ENCODE peak calls at places on chromosomes 2 and 18, in ten cellular contexts. G is GM20000, K is heart left ventricle, S is cardiac muscle cell, P is AG10803, A is pancreas, Q is breast epithelium, E is left ventricle myocardium inferior, C is astrocyte of the spinal cord, D is IMR-90. W is an unnamed sample.

GRCh38 chr2:236974206-236974605 is 111.5 kb upstream of the COPS8 start:
- DNase-seq in G (no peak), S (no peak), K (no peak), D (no peak), A (no peak), C (no peak), P (no peak), E (no peak), Q (no peak), W (no peak)

GRCh38 chr18:25953111-25953510 is 137.3 kb downstream of the SS18 start:
- DNase-seq in G (no peak), C (no peak), P (no peak), K (no peak), D (no peak), A (no peak), E (no peak), S (no peak), Q (no peak), W (no peak)

GRCh38 chr2:71566271-71566858 is 113.0 kb downstream of the DYSF start:
- DNase-seq in D (no peak), A (no peak), Q (no peak), E (no peak), G (no peak), C (peak), S (peak), K (no peak), P (peak), W (peak)

GRCh38 chr2:61340242-61340641 is 130.6 kb downstream of the USP34 start:
- DNase-seq in Q (no peak), D (peak), S (peak), C (peak), A (no peak), E (no peak), K (no peak), P (no peak), G (no peak), W (no peak)

GRCh38 chr2:63078852-63079606 is 28.4 kb downstream of the OTX1 start:
- DNase-seq in E (no peak), A (no peak), G (peak), S (no peak), D (no peak), C (no peak), P (no peak), Q (no peak), K (no peak), W (no peak)

GRCh38 chr2:199100326-199101110 is 357.2 kb downstream of the SATB2 start:
- DNase-seq in S (no peak), P (peak), A (no peak), G (no peak), D (peak), K (no peak), Q (no peak), E (no peak), C (peak), W (no peak)

GRCh38 chr2:219171231-219171651 is 1.4 kb upstream of the SLC23A3 start:
- DNase-seq in K (peak), S (peak), P (peak), Q (no peak), C (peak), E (peak), G (peak), A (no peak), D (peak), W (peak)

GRCh38 chr2:26510344-26510973 is 32.5 kb upstream of the OTOF start:
- DNase-seq in P (no peak), A (no peak), K (no peak), Q (no peak), S (no peak), G (no peak), C (no peak), E (no peak), D (no peak), W (no peak)

GRCh38 chr18:68956650-68957049 is 158.8 kb downstream of the CCDC102B start:
- DNase-seq in E (no peak), P (no peak), A (no peak), S (no peak), D (no peak), Q (no peak), C (no peak), G (no peak), K (no peak), W (no peak)

GRCh38 chr2:214005337-214005736 is 405.5 kb upstream of the VWC2L start:
- DNase-seq in G (no peak), S (peak), A (no peak), E (no peak), C (peak), Q (no peak), D (peak), K (no peak), P (no peak), W (no peak)

GRCh38 chr2:62423235-62423634 is 82.8 kb downstream of the TMEM17 start:
- DNase-seq in Q (no peak), K (no peak), C (no peak), S (peak), G (no peak), P (peak), E (no peak), D (peak), A (no peak), W (peak)

GRCh38 chr2:207341816-207342215 is 176.1 kb upstream of the KLF7 start:
- DNase-seq in K (no peak), Q (no peak), P (no peak), G (no peak), A (no peak), S (no peak), C (no peak), D (no peak), E (no peak), W (no peak)

GRCh38 chr2:174663572-174663971 is 66.0 kb upstream of the WIPF1 start:
- DNase-seq in P (peak), D (no peak), K (no peak), A (no peak), G (no peak), C (peak), Q (no peak), S (peak), E (no peak), W (no peak)

GRCh38 chr2:19359456-19359855 is 1.0 kb upstream of the OSR1 start:
- DNase-seq in G (no peak), P (no peak), K (no peak), E (no peak), D (no peak), S (no peak), Q (no peak), C (no peak), A (no peak), W (no peak)

GRCh38 chr18:23982154-23983071 is 32.1 kb upstream of the TTC39C start:
- DNase-seq in G (no peak), E (peak), C (peak), P (peak), K (peak), D (peak), S (peak), A (no peak), Q (no peak), W (peak)

GRCh38 chr2:65326276-65326675 is 98.6 kb downstream of the ACTR2 start:
- DNase-seq in Q (peak), E (no peak), S (no peak), P (no peak), D (no peak), C (no peak), A (no peak), G (no peak), K (no peak), W (no peak)

GRCh38 chr2:112165296-112165695 is 27.1 kb downstream of the FBLN7 start:
- DNase-seq in K (no peak), E (no peak), C (no peak), P (no peak), S (no peak), G (no peak), D (no peak), Q (no peak), A (no peak), W (no peak)

GRCh38 chr2:217431577-217432269 is 571.1 kb downstream of the TNS1 start:
- DNase-seq in G (no peak), D (no peak), E (no peak), P (no peak), K (no peak), S (no peak), A (no peak), C (no peak), Q (no peak), W (no peak)

GRCh38 chr2:138087761-138088602 is 123.7 kb downstream of the HNMT start:
- DNase-seq in Q (no peak), G (no peak), A (peak), C (no peak), S (no peak), K (no peak), P (no peak), E (no peak), D (no peak), W (no peak)

GRCh38 chr2:186590538-186591441 is 934 bp downstream of the ITGAV start:
- DNase-seq in G (peak), P (no peak), S (peak), A (no peak), C (peak), D (peak), E (no peak), K (peak), Q (no peak), W (peak)

GRCh38 chr18:46152808-46153617 is 48.8 kb downstream of the HAUS1 start:
- DNase-seq in E (no peak), A (no peak), G (no peak), P (peak), C (no peak), Q (no peak), D (no peak), S (no peak), K (no peak), W (peak)

GRCh38 chr2:202494300-202494699 is 118.2 kb downstream of the BMPR2 start:
- DNase-seq in Q (peak), C (peak), G (no peak), S (peak), P (peak), E (no peak), A (no peak), K (no peak), D (peak), W (no peak)

GRCh38 chr18:33210575-33211189 is 229.8 kb downstream of the CCDC178 start:
- DNase-seq in P (peak), S (peak), Q (no peak), K (no peak), C (peak), G (peak), A (no peak), D (peak), E (no peak), W (no peak)

GRCh38 chr18:62877448-62878221 is 162.3 kb downstream of the PHLPP1 start:
- DNase-seq in E (no peak), A (no peak), P (peak), D (peak), C (peak), G (no peak), S (peak), Q (no peak), K (no peak), W (no peak)

GRCh38 chr2:131542438-131543384 is 15.0 kb downstream of the CCDC74A start:
- DNase-seq in C (no peak), S (no peak), P (no peak), A (no peak), G (no peak), Q (no peak), E (no peak), K (no peak), D (no peak), W (no peak)

GRCh38 chr2:18626256-18626668 is 36.9 kb upstream of the NT5C1B start:
- DNase-seq in Q (no peak), G (no peak), D (peak), K (no peak), S (peak), C (peak), A (no peak), P (peak), E (no peak), W (no peak)

GRCh38 chr18:6650063-6650462 is 79.5 kb upstream of the ARHGAP28 start:
- DNase-seq in P (no peak), Q (no peak), E (no peak), G (no peak), S (no peak), D (no peak), C (no peak), A (peak), K (no peak), W (no peak)

GRCh38 chr18:54734059-54734458 is 94.2 kb upstream of the RAB27B start:
- DNase-seq in A (no peak), E (no peak), G (no peak), C (peak), K (no peak), P (peak), S (peak), D (peak), Q (no peak), W (no peak)

GRCh38 chr2:20957745-20958144 is 86.1 kb downstream of the APOB start:
- DNase-seq in A (no peak), K (no peak), S (no peak), E (no peak), G (no peak), C (no peak), D (no peak), P (no peak), Q (no peak), W (no peak)

GRCh38 chr2:64832926-64833325 is 156.3 kb upstream of the SLC1A4 start:
- DNase-seq in E (no peak), K (no peak), C (no peak), A (no peak), D (peak), G (no peak), P (no peak), Q (no peak), S (no peak), W (no peak)

GRCh38 chr2:152335851-152336102 is 803 bp downstream of the FMNL2 start:
- DNase-seq in E (no peak), P (no peak), D (no peak), G (peak), C (no peak), S (no peak), K (no peak), A (peak), Q (no peak), W (no peak)

GRCh38 chr2:71995067-71995665 is 152.5 kb downstream of the CYP26B1 start:
- DNase-seq in E (no peak), A (no peak), G (no peak), K (no peak), Q (no peak), C (peak), D (peak), P (peak), S (peak), W (no peak)

GRCh38 chr2:157948856-157949255 is 72.7 kb upstream of the ACVR1 start:
- DNase-seq in Q (no peak), K (no peak), C (no peak), E (no peak), G (no peak), S (no peak), A (no peak), D (no peak), P (no peak), W (no peak)

GRCh38 chr2:238098854-238099708 is 1.1 kb upstream of the ESPNL start:
- DNase-seq in A (peak), C (no peak), K (no peak), S (no peak), Q (no peak), G (no peak), E (no peak), D (no peak), P (no peak), W (no peak)

GRCh38 chr2:191015229-191015628 is 1.3 kb upstream of the STAT1 start:
- DNase-seq in G (no peak), Q (no peak), E (no peak), S (no peak), D (no peak), K (no peak), C (no peak), P (no peak), A (no peak), W (no peak)

GRCh38 chr2:128523490-128523889 is 204.8 kb upstream of the HS6ST1 start:
- DNase-seq in E (no peak), K (no peak), C (no peak), D (no peak), S (no peak), Q (no peak), G (no peak), P (no peak), A (no peak), W (no peak)

DNA sequence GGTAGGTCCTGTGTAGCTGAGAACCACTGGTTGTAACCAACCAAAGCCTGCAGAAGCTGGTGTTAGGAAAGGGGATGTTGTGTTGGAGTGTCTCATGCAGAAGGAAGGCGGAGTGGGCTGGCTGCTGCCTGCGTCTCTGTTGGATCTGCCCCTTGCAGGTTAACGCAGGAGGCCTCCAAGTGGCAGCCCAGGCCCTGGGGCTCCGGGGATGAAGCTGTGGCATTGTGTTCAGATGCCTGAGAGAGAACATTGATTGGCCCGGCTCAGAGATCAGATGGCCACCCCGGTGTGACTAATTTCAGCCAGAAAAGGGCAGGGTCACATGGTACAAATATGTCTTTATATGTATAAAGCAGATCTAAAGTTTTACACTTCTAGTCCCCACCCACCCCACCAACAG is 216.0 kb downstream of the GLI2 start:
- DNase-seq in Q (no peak), G (no peak), A (no peak), K (no peak), E (no peak), C (no peak), P (no peak), D (no peak), S (no peak), W (no peak)
- TF ChIP-seq CTCF in Q (no peak), G (no peak), A (no peak), K (no peak), E (no peak), C (no peak), P (no peak), D (no peak), S (no peak), W (no peak)

GRCh38 chr2:85131116-85131515 is 2.1 kb upstream of the TCF7L1 start:
- DNase-seq in S (peak), E (no peak), A (no peak), G (no peak), Q (no peak), P (peak), C (peak), D (peak), K (no peak), W (no peak)
- TF ChIP-seq CTCF in S (peak), E (peak), A (no peak), G (no peak), Q (no peak), P (peak), C (peak), D (peak), K (peak), W (no peak)

DNA sequence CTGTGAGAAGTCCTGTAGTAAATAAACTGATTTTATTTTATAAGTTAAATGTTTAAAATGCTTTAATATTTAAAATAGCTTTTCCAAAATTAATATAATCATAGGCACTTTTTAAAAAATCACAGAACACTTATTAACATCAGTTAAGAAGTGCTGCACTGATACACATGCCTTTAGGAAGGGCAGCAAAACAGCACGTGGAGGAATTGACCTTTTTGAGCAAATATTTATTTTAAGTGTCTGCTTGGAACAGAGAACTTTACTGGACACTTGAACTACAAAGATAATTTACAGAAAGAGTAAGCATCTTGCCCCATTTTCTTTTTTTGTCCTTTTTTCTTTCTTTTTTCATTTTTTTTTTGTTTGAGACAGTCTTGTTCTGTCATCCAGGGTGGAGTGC is 87.7 kb upstream of the NARS1 start:
- DNase-seq in E (no peak), C (no peak), Q (no peak), A (no peak), P (no peak), D (no peak), S (no peak), K (no peak), G (no peak), W (no peak)
- TF ChIP-seq CTCF in E (no peak), C (no peak), Q (no peak), A (no peak), P (no peak), D (no peak), S (no peak), K (no peak), G (no peak), W (no peak)

GRCh38 chr2:127105656-127106456 is 1.1 kb downstream of the BIN1 start:
- DNase-seq in G (no peak), D (peak), E (no peak), P (peak), K (no peak), Q (peak), C (peak), A (peak), S (peak), W (peak)

GRCh38 chr2:127106457-127106997 is 427 bp downstream of the BIN1 start:
- DNase-seq in E (no peak), P (no peak), K (peak), S (peak), Q (peak), D (peak), G (peak), C (peak), A (peak), W (peak)

GRCh38 chr2:127108090-127108523 is 1.2 kb upstream of the BIN1 start:
- DNase-seq in S (no peak), Q (peak), K (peak), D (no peak), A (no peak), E (no peak), P (no peak), G (peak), C (no peak), W (no peak)

GRCh38 chr2:127106998-127107621 is at the start of gene BIN1:
- DNase-seq in Q (peak), A (peak), K (peak), E (peak), G (peak), P (peak), C (peak), S (peak), D (peak), W (peak)

DNA sequence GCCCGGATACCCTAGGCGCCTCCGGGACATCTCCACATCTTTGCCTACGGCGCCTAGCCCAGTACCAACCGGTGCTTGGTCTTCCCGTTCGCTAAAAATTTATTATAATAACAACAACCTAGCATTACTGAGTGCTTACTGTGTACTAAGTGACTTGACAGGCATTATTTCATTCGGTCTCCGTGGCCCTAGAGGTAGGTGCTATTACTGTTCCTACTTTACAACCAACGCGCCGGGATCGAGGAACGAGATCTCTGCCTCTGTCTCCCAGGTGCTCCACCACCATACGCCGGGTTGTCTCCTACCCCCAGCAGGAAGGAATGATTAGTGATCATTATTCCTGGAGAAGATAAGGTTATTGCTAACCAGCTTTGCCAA is 657 bp upstream of the BIN1 start:
- DNase-seq in G (no peak), D (no peak), Q (peak), S (peak), E (no peak), A (no peak), C (peak), P (no peak), K (no peak), W (no peak)
- TF ChIP-seq CTCF in G (no peak), D (no peak), Q (no peak), S (peak), E (no peak), A (no peak), C (peak), P (peak), K (no peak), W (peak)

GRCh38 chr2:11397046-11397445 is 52.6 kb upstream of the ROCK2 start:
- DNase-seq in P (no peak), Q (no peak), D (no peak), G (no peak), S (no peak), C (no peak), E (peak), A (no peak), K (no peak), W (peak)
- TF ChIP-seq CTCF in P (no peak), Q (no peak), D (no peak), G (no peak), S (no peak), C (no peak), E (no peak), A (no peak), K (no peak), W (no peak)

W was measured in thyroid gland.